ENCODE peak calls at places on chromosomes 1 and 21, in seven cellular contexts. F is BJ, G is AG09309, A is right atrium auricular region, X is left ventricle myocardium inferior, D is AG10803, H is pancreas. I is an unnamed sample.

GRCh38 chr1:214354440-214355148 is 73.6 kb downstream of the SMYD2 start:
- DNase-seq in F (no peak), G (no peak), A (no peak), X (no peak), D (no peak), H (no peak), I (no peak)

GRCh38 chr1:48000883-48001282 is 3.7 kb upstream of the TRABD2B start:
- DNase-seq in F (no peak), G (no peak), A (no peak), X (no peak), D (no peak), H (no peak), I (no peak)

GRCh38 chr1:39637301-39637700 is 2.1 kb downstream of the HEYL start:
- DNase-seq in F (no peak), G (no peak), A (no peak), X (no peak), D (no peak), H (no peak), I (no peak)

GRCh38 chr1:1212780-1213152 is 1.2 kb downstream of the TNFRSF4 start:
- DNase-seq in F (no peak), G (no peak), A (no peak), X (peak), D (no peak), H (no peak), I (no peak)

GRCh38 chr1:18960409-18960808 is 3.9 kb upstream of the IFFO2 start:
- DNase-seq in F (no peak), G (no peak), A (no peak), X (no peak), D (no peak), H (no peak), I (no peak)

GRCh38 chr21:14876464-14876863 is 188.3 kb downstream of the NRIP1 start:
- DNase-seq in F (no peak), G (no peak), A (no peak), X (no peak), D (no peak), H (no peak), I (no peak)

GRCh38 chr1:19769211-19769932 is 30.3 kb downstream of the TMCO4 start:
- DNase-seq in F (no peak), G (no peak), A (no peak), X (no peak), D (no peak), H (no peak), I (no peak)

GRCh38 chr21:45306453-45306831 is 18.7 kb upstream of the POFUT2 start:
- DNase-seq in F (no peak), G (no peak), A (no peak), X (no peak), D (no peak), H (no peak), I (no peak)

GRCh38 chr1:191432817-191433216 is 725.4 kb upstream of the RGS18 start:
- DNase-seq in F (no peak), G (no peak), A (no peak), X (no peak), D (no peak), H (no peak), I (no peak)

GRCh38 chr1:47325530-47325929 is 8.1 kb upstream of the CMPK1 start:
- DNase-seq in F (no peak), G (no peak), A (no peak), X (no peak), D (no peak), H (no peak), I (no peak)

GRCh38 chr1:43975249-43975961 is 645 bp downstream of the ATP6V0B start:
- DNase-seq in F (no peak), G (no peak), A (peak), X (peak), D (peak), H (peak), I (peak)

GRCh38 chr1:66270122-66270812 is 263.7 kb upstream of the SGIP1 start:
- DNase-seq in F (no peak), G (no peak), A (no peak), X (no peak), D (peak), H (no peak), I (no peak)

GRCh38 chr1:905811-906531 is 17.8 kb upstream of the SAMD11 start:
- DNase-seq in F (no peak), G (no peak), A (peak), X (peak), D (no peak), H (peak), I (no peak)

GRCh38 chr1:97209381-97209780 is 487.8 kb downstream of the PTBP2 start:
- DNase-seq in F (no peak), G (no peak), A (no peak), X (no peak), D (no peak), H (no peak), I (no peak)

GRCh38 chr1:36155560-36156328 is at the start of gene MAP7D1:
- DNase-seq in F (no peak), G (no peak), A (peak), X (peak), D (peak), H (peak), I (no peak)

GRCh38 chr1:47527653-47528272 is 89.9 kb downstream of the FOXD2 start:
- DNase-seq in F (no peak), G (no peak), A (no peak), X (no peak), D (peak), H (no peak), I (no peak)

GRCh38 chr1:108568589-108568988 is 8.7 kb downstream of the EEIG2 start:
- DNase-seq in F (no peak), G (no peak), A (no peak), X (no peak), D (no peak), H (no peak), I (no peak)

GRCh38 chr1:213136190-213136917 is 85.3 kb downstream of the RPS6KC1 start:
- DNase-seq in F (no peak), G (no peak), A (no peak), X (no peak), D (no peak), H (no peak), I (no peak)

GRCh38 chr1:47460040-47460439 is 22.2 kb downstream of the FOXD2 start:
- DNase-seq in F (no peak), G (no peak), A (no peak), X (no peak), D (no peak), H (no peak), I (no peak)

GRCh38 chr1:234246638-234247116 is 126.6 kb upstream of the COA6 start:
- DNase-seq in F (no peak), G (no peak), A (no peak), X (no peak), D (no peak), H (no peak), I (no peak)

GRCh38 chr1:207762622-207763021 is 10.8 kb downstream of the CD46 start:
- DNase-seq in F (no peak), G (no peak), A (no peak), X (no peak), D (no peak), H (no peak), I (no peak)

GRCh38 chr1:89904219-89904980 is 83.6 kb downstream of the LRRC8D start:
- DNase-seq in F (no peak), G (no peak), A (no peak), X (no peak), D (no peak), H (no peak), I (no peak)

GRCh38 chr1:197453376-197454058 is 185.5 kb downstream of the CRB1 start:
- DNase-seq in F (no peak), G (no peak), A (no peak), X (no peak), D (peak), H (no peak), I (no peak)

GRCh38 chr1:245888809-245889208 is 618.3 kb downstream of the SMYD3 start:
- DNase-seq in F (no peak), G (no peak), A (no peak), X (no peak), D (peak), H (no peak), I (no peak)

GRCh38 chr21:21434944-21435343 is 436.7 kb downstream of the NCAM2 start:
- DNase-seq in F (no peak), G (no peak), A (no peak), X (no peak), D (no peak), H (no peak), I (no peak)

GRCh38 chr1:67831850-67832513 is 1.3 kb downstream of the GNG12 start:
- DNase-seq in F (peak), G (peak), A (peak), X (peak), D (peak), H (peak), I (peak)

GRCh38 chr1:39890267-39890666 is 7.0 kb upstream of the TRIT1 start:
- DNase-seq in F (no peak), G (no peak), A (no peak), X (no peak), D (no peak), H (no peak), I (no peak)

GRCh38 chr1:74504125-74505065 is 8.0 kb downstream of the LRRC53 start:
- DNase-seq in F (no peak), G (no peak), A (no peak), X (peak), D (peak), H (peak), I (peak)

GRCh38 chr1:74505889-74506288 is 6.5 kb downstream of the LRRC53 start:
- DNase-seq in F (no peak), G (no peak), A (no peak), X (no peak), D (no peak), H (no peak), I (no peak)

GRCh38 chr1:74502858-74503257 is 9.6 kb downstream of the LRRC53 start:
- DNase-seq in F (no peak), G (no peak), A (no peak), X (no peak), D (no peak), H (no peak), I (no peak)

GRCh38 chr1:74506311-74506710 is 6.1 kb downstream of the LRRC53 start:
- DNase-seq in F (no peak), G (no peak), A (no peak), X (no peak), D (no peak), H (no peak), I (no peak)

DNA sequence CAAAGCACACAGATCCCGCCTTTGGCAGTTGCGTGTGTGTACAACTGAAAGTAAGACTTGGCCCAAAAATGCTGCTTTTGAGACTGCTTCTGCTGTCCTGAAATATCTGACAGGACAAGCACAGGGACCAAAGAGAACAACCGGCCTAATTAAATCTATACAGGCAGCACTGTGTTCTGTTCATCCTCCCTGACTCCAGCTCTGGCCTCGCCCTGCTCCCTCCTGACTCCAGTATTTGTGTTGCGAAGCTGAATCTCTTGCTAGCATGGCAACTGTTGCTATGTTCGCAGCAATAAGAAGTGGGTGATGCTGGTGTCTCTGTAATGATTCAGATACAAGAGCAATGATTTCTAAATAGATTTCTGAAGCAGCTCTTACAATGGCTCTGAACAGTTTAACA is 7.3 kb downstream of the LRRC53 start:
- DNase-seq in F (no peak), G (no peak), A (no peak), X (no peak), D (peak), H (no peak), I (no peak)
- H3K4me3 ChIP-seq in F (no peak), G (no peak), A (no peak), X (no peak), D (no peak), H (no peak), I (no peak)

GRCh38 chr1:86507935-86508582 is 38.8 kb upstream of the CLCA4 start:
- DNase-seq in F (no peak), G (no peak), A (no peak), X (no peak), D (peak), H (no peak), I (no peak)
- TF ChIP-seq CTCF in F (peak), G (peak), A (peak), X (peak), D (peak), H (no peak), I (peak)

DNA sequence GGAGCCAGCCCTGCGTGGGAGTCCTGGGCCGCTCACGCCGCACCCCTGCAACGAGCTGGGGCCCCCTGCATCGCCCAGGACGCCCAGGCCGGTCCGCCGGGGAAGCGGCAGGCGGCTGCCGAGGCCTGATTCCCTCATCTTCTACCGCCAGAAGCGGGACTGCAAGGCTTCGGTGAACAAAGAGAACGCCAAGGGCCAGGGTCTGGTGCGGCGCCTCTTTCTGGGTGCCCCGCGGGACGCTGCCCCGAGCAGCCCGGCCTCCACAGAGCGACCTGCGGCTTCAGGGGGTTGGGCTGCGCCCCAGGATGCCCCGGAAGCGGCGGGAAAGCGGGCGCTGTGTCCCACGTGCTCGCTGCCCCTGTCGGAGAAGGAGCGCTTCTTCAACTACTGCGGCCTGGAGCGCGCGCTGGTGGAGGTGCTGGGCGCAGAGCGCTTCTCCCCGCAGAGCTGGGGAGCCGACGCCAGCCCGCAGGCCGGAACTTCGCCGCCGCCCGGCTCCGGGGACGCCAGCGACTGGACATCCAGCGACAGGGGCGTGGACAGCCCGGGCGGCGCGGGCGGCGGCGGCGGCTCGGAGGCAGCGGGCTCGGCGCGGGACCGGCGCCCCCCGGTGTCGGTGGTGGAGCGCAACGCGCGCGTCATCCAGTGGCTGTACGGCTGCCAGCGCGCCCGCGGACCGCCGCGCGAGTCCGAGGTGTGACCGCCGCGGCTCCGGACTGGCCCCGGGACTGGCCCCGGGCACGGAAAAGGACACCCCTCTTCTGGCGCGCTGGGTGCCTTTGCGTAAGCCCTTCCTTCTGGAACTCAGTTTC is 2.7 kb downstream of the FAM110D start:
- DNase-seq in F (no peak), G (no peak), A (no peak), X (peak), D (peak), H (peak), I (no peak)
- H3K4me3 ChIP-seq in F (peak), G (peak), A (peak), X (peak), D (peak), H (peak), I (no peak)

DNA sequence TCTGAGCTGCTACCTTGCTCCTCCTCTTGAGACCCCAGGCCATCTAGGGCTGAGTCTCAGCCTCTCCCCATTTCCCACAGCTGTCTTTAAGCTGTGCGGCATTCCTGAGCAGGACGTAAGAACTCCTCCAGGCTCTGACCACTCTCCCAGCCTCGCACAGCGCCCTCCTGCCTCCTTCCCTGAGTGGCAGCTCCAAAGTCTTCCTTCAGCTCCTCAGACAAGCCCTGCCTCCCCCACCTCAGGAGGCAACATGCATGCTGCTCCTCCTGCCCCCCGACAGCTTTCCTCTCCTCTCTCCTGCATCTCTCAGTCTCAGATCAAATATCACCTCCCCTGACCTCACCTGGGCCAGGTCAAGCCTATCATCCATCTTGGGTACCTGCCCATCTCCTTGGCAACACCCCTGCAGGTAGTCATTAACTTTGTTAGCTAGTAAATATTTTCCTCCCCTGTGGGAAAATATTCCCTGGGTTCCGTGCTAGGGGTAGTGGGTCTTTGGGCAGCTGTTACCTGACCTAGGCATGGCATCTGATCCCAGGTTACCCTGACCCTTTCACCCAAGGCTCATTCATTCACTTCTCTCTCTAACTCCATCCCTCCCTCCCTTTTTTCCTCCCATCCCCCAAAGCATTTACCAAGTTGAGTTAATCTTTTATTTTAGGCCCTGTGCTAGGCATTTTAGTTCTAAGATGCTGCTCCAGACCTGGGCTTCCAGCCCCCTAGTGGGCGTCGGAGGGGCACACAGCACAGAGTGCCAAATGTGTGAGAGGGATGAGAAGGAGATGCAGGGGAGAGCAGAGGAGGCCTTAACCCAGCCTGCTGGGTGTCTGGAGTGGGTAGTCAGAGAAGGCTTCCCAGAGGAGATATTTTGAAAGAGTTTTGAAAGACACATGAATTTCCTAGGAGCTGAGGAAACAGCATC is 419.9 kb downstream of the PTPRU start:
- DNase-seq in F (no peak), G (no peak), A (peak), X (no peak), D (no peak), H (no peak), I (no peak)
- TF ChIP-seq CTCF in F (peak), G (peak), A (no peak), X (peak), D (peak), H (no peak), I (no peak)

DNA sequence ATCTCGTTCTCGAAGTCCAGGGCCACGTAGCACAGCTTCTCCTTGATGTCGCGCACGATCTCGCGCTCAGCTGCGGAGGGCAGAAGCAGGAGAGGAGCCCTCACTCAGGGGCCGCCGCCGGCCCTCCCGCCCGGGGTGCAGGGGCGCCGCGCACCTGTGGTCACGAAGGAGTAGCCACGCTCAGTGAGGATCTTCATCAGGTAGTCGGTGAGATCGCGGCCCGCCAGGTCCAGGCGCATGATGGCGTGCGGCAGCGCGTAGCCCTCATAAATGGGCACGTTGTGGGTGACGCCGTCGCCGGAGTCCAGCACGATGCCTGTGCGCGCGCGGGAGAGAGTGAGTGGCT is 1.8 kb downstream of the ACTA1 start:
- DNase-seq in F (no peak), G (no peak), A (no peak), X (no peak), D (no peak), H (no peak), I (no peak)
- H3K4me3 ChIP-seq in F (no peak), G (no peak), A (peak), X (peak), D (no peak), H (peak), I (no peak)

DNA sequence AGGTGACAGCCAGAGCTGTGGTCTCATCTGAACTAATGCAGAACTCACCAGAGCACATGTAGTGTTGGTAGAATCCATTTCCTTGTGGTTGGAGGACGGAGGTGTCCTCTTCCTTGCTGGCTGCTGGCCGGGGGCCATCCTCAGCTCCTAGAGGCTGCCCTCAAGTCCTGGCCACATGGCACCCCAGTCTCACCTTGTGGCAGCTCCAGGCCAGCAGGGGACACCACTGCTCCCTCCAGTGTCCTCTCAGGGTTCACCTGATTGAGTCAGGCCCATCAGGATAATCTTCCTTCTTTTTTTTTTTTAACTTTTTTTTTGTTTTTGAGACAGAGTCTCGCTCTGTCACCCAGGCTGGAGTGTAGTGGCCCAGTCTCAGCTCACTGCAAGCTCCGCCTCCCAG is 2.9 kb downstream of the KCNE1 start:
- DNase-seq in F (no peak), G (no peak), A (peak), X (no peak), D (no peak), H (no peak), I (no peak)
- TF ChIP-seq CTCF in F (peak), G (peak), A (no peak), X (peak), D (peak), H (no peak), I (peak)

GRCh38 chr1:226287587-226287986 is 21.4 kb downstream of the LIN9 start:
- DNase-seq in F (no peak), G (no peak), A (no peak), X (no peak), D (no peak), H (no peak), I (no peak)
- H3K4me3 ChIP-seq in F (no peak), G (no peak), A (no peak), X (no peak), D (no peak), H (no peak), I (no peak)

DNA sequence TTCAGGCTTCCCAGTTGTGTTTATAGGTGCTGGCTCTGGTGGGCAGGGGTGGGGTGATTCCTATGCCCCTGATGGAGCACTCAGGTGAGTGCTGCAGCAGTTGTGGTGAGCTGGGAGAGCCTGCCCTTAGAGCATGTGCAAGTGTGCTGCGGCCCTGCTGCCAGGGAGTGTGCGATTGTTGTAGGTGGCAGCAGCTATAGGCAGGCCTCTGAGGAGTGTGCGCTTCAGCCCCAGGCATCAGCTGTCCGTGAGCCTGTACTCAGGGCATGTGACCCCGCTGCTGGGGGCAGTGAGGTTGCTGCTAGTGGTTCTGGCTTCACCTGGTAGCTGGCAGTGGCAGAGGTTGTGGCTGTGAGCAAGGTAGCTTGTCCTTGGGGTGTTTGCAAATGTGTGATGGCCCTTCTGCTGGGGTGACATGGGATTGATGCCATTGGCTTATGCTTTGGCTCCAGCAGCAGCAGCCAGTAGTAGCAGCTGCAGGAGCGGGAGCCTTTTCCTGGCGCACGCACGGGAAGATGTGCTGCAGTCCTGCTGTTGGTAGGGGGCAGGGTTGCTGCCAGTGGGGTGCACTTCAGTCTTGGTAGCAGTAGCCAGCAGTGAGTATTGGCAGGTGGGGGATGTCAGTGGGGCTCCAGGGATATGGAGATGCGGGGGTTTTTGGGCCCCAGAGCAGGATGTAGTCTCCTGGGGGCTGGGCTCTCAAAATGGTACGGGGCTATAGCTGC is 37.7 kb downstream of the SYCP1 start:
- DNase-seq in F (no peak), G (no peak), A (no peak), X (no peak), D (no peak), H (no peak), I (no peak)
- TF ChIP-seq CTCF in F (no peak), G (no peak), A (no peak), X (no peak), D (no peak), H (no peak), I (no peak)